ENCODE peak calls at places on chromosome 12, in ten cellular contexts. One of them, this sample, is unnamed.

GRCh38 chr12:108320503-108321293 is 18.4 kb downstream of the CMKLR1 start:
- DNase-seq in endothelial cell of umbilical vein: no peak
- DNase-seq in K562: no peak
- DNase-seq in A549: no peak
- DNase-seq in keratinocyte: no peak
- DNase-seq in PC-3: no peak
- DNase-seq in H9: peak
- DNase-seq in astrocyte: no peak
- DNase-seq in Karpas-422: peak
- DNase-seq in IMR-90: no peak
- DNase-seq in this sample: no peak

GRCh38 chr12:89947437-89948265 is 239.0 kb upstream of the ATP2B1 start:
- DNase-seq in keratinocyte: no peak
- DNase-seq in K562: no peak
- DNase-seq in A549: peak
- DNase-seq in Karpas-422: no peak
- DNase-seq in IMR-90: peak
- DNase-seq in H9: no peak
- DNase-seq in PC-3: peak
- DNase-seq in astrocyte: peak
- DNase-seq in endothelial cell of umbilical vein: peak
- DNase-seq in this sample: peak

GRCh38 chr12:45666452-45667215 is 62.9 kb upstream of the ARID2 start:
- DNase-seq in K562: no peak
- DNase-seq in IMR-90: peak
- DNase-seq in endothelial cell of umbilical vein: no peak
- DNase-seq in Karpas-422: no peak
- DNase-seq in H9: no peak
- DNase-seq in PC-3: no peak
- DNase-seq in A549: no peak
- DNase-seq in astrocyte: no peak
- DNase-seq in keratinocyte: no peak
- DNase-seq in this sample: peak

GRCh38 chr12:128573907-128574306 is 249.9 kb downstream of the SLC15A4 start:
- DNase-seq in Karpas-422: no peak
- DNase-seq in IMR-90: no peak
- DNase-seq in astrocyte: no peak
- DNase-seq in PC-3: no peak
- DNase-seq in A549: no peak
- DNase-seq in keratinocyte: no peak
- DNase-seq in H9: no peak
- DNase-seq in endothelial cell of umbilical vein: no peak
- DNase-seq in K562: no peak
- DNase-seq in this sample: no peak

GRCh38 chr12:1212529-1212928 is 221.5 kb downstream of the ERC1 start:
- DNase-seq in H9: peak
- DNase-seq in PC-3: no peak
- DNase-seq in K562: no peak
- DNase-seq in IMR-90: no peak
- DNase-seq in Karpas-422: no peak
- DNase-seq in endothelial cell of umbilical vein: no peak
- DNase-seq in keratinocyte: no peak
- DNase-seq in A549: no peak
- DNase-seq in astrocyte: no peak
- DNase-seq in this sample: no peak

GRCh38 chr12:468671-469389 is 9.1 kb downstream of the B4GALNT3 start:
- DNase-seq in astrocyte: peak
- DNase-seq in H9: peak
- DNase-seq in IMR-90: peak
- DNase-seq in PC-3: peak
- DNase-seq in keratinocyte: no peak
- DNase-seq in Karpas-422: no peak
- DNase-seq in A549: no peak
- DNase-seq in K562: no peak
- DNase-seq in endothelial cell of umbilical vein: peak
- DNase-seq in this sample: no peak

GRCh38 chr12:43758247-43758727 is 303 bp downstream of the PUS7L start:
- DNase-seq in astrocyte: peak
- DNase-seq in Karpas-422: no peak
- DNase-seq in IMR-90: peak
- DNase-seq in keratinocyte: no peak
- DNase-seq in H9: no peak
- DNase-seq in K562: peak
- DNase-seq in A549: peak
- DNase-seq in PC-3: peak
- DNase-seq in endothelial cell of umbilical vein: no peak
- DNase-seq in this sample: peak

GRCh38 chr12:105334568-105334967 is 4.1 kb downstream of the C12orf75 start:
- DNase-seq in IMR-90: peak
- DNase-seq in K562: no peak
- DNase-seq in A549: no peak
- DNase-seq in keratinocyte: no peak
- DNase-seq in PC-3: peak
- DNase-seq in H9: no peak
- DNase-seq in endothelial cell of umbilical vein: no peak
- DNase-seq in astrocyte: peak
- DNase-seq in Karpas-422: no peak
- DNase-seq in this sample: peak

GRCh38 chr12:78315018-78315417 is 484.3 kb downstream of the NAV3 start:
- DNase-seq in astrocyte: no peak
- DNase-seq in A549: no peak
- DNase-seq in IMR-90: no peak
- DNase-seq in keratinocyte: no peak
- DNase-seq in H9: no peak
- DNase-seq in Karpas-422: no peak
- DNase-seq in PC-3: no peak
- DNase-seq in endothelial cell of umbilical vein: no peak
- DNase-seq in K562: no peak
- DNase-seq in this sample: no peak

GRCh38 chr12:27534060-27534764 is 10.2 kb downstream of the PPFIBP1 start:
- DNase-seq in PC-3: no peak
- DNase-seq in astrocyte: peak
- DNase-seq in IMR-90: no peak
- DNase-seq in Karpas-422: no peak
- DNase-seq in endothelial cell of umbilical vein: no peak
- DNase-seq in K562: no peak
- DNase-seq in A549: no peak
- DNase-seq in keratinocyte: no peak
- DNase-seq in H9: no peak
- DNase-seq in this sample: no peak

GRCh38 chr12:106144847-106145246 is 6.1 kb upstream of the NUAK1 start:
- DNase-seq in IMR-90: peak
- DNase-seq in Karpas-422: no peak
- DNase-seq in endothelial cell of umbilical vein: no peak
- DNase-seq in A549: no peak
- DNase-seq in PC-3: no peak
- DNase-seq in K562: no peak
- DNase-seq in H9: no peak
- DNase-seq in astrocyte: no peak
- DNase-seq in keratinocyte: no peak
- DNase-seq in this sample: peak

GRCh38 chr12:94134226-94134795 is 14.1 kb upstream of the PLXNC1 start:
- DNase-seq in endothelial cell of umbilical vein: peak
- DNase-seq in PC-3: peak
- DNase-seq in K562: peak
- DNase-seq in IMR-90: peak
- DNase-seq in astrocyte: peak
- DNase-seq in H9: no peak
- DNase-seq in keratinocyte: peak
- DNase-seq in A549: peak
- DNase-seq in Karpas-422: peak
- DNase-seq in this sample: peak

GRCh38 chr12:51245476-51246253 is 7.0 kb downstream of the DAZAP2 start:
- DNase-seq in A549: no peak
- DNase-seq in K562: no peak
- DNase-seq in PC-3: no peak
- DNase-seq in endothelial cell of umbilical vein: no peak
- DNase-seq in IMR-90: no peak
- DNase-seq in H9: no peak
- DNase-seq in keratinocyte: no peak
- DNase-seq in Karpas-422: no peak
- DNase-seq in astrocyte: no peak
- DNase-seq in this sample: no peak

GRCh38 chr12:12719496-12719895 is 2.3 kb downstream of the CDKN1B start:
- DNase-seq in IMR-90: no peak
- DNase-seq in keratinocyte: no peak
- DNase-seq in Karpas-422: peak
- DNase-seq in K562: no peak
- DNase-seq in PC-3: peak
- DNase-seq in H9: no peak
- DNase-seq in A549: no peak
- DNase-seq in astrocyte: no peak
- DNase-seq in endothelial cell of umbilical vein: peak
- DNase-seq in this sample: peak

GRCh38 chr12:10618338-10618987 is 5.1 kb upstream of the MAGOHB start:
- DNase-seq in keratinocyte: no peak
- DNase-seq in PC-3: peak
- DNase-seq in Karpas-422: no peak
- DNase-seq in H9: no peak
- DNase-seq in K562: peak
- DNase-seq in endothelial cell of umbilical vein: peak
- DNase-seq in IMR-90: peak
- DNase-seq in astrocyte: peak
- DNase-seq in A549: no peak
- DNase-seq in this sample: peak

GRCh38 chr12:10620078-10620779 is 6.8 kb upstream of the MAGOHB start:
- DNase-seq in Karpas-422: no peak
- DNase-seq in PC-3: no peak
- DNase-seq in astrocyte: no peak
- DNase-seq in IMR-90: no peak
- DNase-seq in H9: no peak
- DNase-seq in K562: no peak
- DNase-seq in keratinocyte: no peak
- DNase-seq in A549: no peak
- DNase-seq in endothelial cell of umbilical vein: no peak
- DNase-seq in this sample: no peak

GRCh38 chr12:10621278-10621677 is 7.9 kb upstream of the MAGOHB start:
- DNase-seq in astrocyte: no peak
- DNase-seq in PC-3: no peak
- DNase-seq in Karpas-422: no peak
- DNase-seq in endothelial cell of umbilical vein: no peak
- DNase-seq in K562: no peak
- DNase-seq in A549: no peak
- DNase-seq in keratinocyte: no peak
- DNase-seq in H9: no peak
- DNase-seq in IMR-90: no peak
- DNase-seq in this sample: no peak

GRCh38 chr12:10615532-10615931 is 2.1 kb upstream of the MAGOHB start:
- DNase-seq in H9: no peak
- DNase-seq in IMR-90: no peak
- DNase-seq in astrocyte: no peak
- DNase-seq in Karpas-422: no peak
- DNase-seq in keratinocyte: no peak
- DNase-seq in PC-3: peak
- DNase-seq in A549: no peak
- DNase-seq in K562: peak
- DNase-seq in endothelial cell of umbilical vein: no peak
- DNase-seq in this sample: no peak

DNA sequence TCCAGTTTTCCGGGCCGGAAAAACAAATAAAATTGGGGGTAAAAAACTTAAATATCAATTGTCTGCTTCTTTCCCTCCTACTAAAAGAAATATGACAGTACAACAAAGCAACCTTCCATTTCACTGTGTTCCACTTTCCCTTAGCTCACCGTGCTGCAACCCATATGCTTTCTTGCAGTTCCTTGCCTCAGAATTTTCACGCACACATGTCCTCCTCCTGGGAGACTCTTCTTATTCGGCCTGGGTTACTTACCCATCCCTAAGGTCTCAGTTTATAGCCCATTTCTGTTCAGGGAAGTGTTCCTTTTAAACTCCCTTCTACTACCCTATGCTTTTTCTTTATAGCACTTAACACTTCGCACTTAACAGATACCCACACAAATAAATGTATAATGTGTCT is 4.5 kb upstream of the MAGOHB start:
- DNase-seq in A549: no peak
- DNase-seq in H9: no peak
- DNase-seq in astrocyte: no peak
- DNase-seq in IMR-90: peak
- DNase-seq in endothelial cell of umbilical vein: no peak
- DNase-seq in Karpas-422: no peak
- DNase-seq in K562: peak
- DNase-seq in PC-3: no peak
- DNase-seq in keratinocyte: no peak
- DNase-seq in this sample: peak
- H3K4me2 ChIP-seq in A549: peak
- H3K4me2 ChIP-seq in H9: no peak
- H3K4me2 ChIP-seq in astrocyte: peak
- H3K4me2 ChIP-seq in IMR-90: no peak
- H3K4me2 ChIP-seq in endothelial cell of umbilical vein: no peak
- H3K4me2 ChIP-seq in Karpas-422: no peak
- H3K4me2 ChIP-seq in K562: peak
- H3K4me2 ChIP-seq in PC-3: peak
- H3K4me2 ChIP-seq in keratinocyte: peak
- H3K4me2 ChIP-seq in this sample: peak

DNA sequence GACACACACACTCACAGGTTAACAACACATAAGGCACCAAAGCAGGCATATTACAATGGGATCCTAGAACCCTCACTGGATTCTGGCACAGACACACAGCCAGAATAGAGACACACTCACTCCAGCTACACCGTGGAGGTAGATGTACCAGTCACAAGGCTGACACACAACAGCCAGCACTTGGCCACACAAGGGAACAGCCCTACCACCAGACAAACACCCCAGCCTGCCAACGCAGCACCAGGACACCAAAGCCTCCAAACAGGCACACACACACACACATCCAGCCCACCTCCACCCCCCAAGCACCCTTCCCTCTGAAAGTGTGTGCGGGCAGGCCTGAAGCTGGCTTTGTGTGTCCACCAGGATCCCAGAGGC is 10.9 kb upstream of the ITGB7 start:
- DNase-seq in IMR-90: peak
- DNase-seq in endothelial cell of umbilical vein: no peak
- DNase-seq in astrocyte: no peak
- DNase-seq in A549: no peak
- DNase-seq in H9: peak
- DNase-seq in K562: no peak
- DNase-seq in PC-3: no peak
- DNase-seq in keratinocyte: no peak
- DNase-seq in Karpas-422: no peak
- DNase-seq in this sample: peak
- H3K4me2 ChIP-seq in IMR-90: peak
- H3K4me2 ChIP-seq in endothelial cell of umbilical vein: no peak
- H3K4me2 ChIP-seq in astrocyte: peak
- H3K4me2 ChIP-seq in A549: peak
- H3K4me2 ChIP-seq in H9: peak
- H3K4me2 ChIP-seq in K562: peak
- H3K4me2 ChIP-seq in PC-3: peak
- H3K4me2 ChIP-seq in keratinocyte: peak
- H3K4me2 ChIP-seq in Karpas-422: no peak
- H3K4me2 ChIP-seq in this sample: peak

GRCh38 chr12:97513921-97514320 is 51.3 kb downstream of the RMST start:
- DNase-seq in Karpas-422: no peak
- DNase-seq in PC-3: no peak
- DNase-seq in K562: no peak
- DNase-seq in IMR-90: no peak
- DNase-seq in keratinocyte: no peak
- DNase-seq in endothelial cell of umbilical vein: no peak
- DNase-seq in H9: no peak
- DNase-seq in A549: no peak
- DNase-seq in astrocyte: no peak
- DNase-seq in this sample: no peak
- H3K4me2 ChIP-seq in Karpas-422: no peak
- H3K4me2 ChIP-seq in PC-3: no peak
- H3K4me2 ChIP-seq in K562: no peak
- H3K4me2 ChIP-seq in IMR-90: no peak
- H3K4me2 ChIP-seq in keratinocyte: no peak
- H3K4me2 ChIP-seq in endothelial cell of umbilical vein: no peak
- H3K4me2 ChIP-seq in H9: no peak
- H3K4me2 ChIP-seq in A549: no peak
- H3K4me2 ChIP-seq in astrocyte: no peak
- H3K4me2 ChIP-seq in this sample: no peak

GRCh38 chr12:49223590-49224369 is 34.9 kb upstream of the TUBA1A start:
- DNase-seq in keratinocyte: no peak
- DNase-seq in PC-3: no peak
- DNase-seq in IMR-90: no peak
- DNase-seq in A549: no peak
- DNase-seq in H9: no peak
- DNase-seq in endothelial cell of umbilical vein: no peak
- DNase-seq in Karpas-422: no peak
- DNase-seq in astrocyte: no peak
- DNase-seq in K562: no peak
- DNase-seq in this sample: no peak
- H3K4me2 ChIP-seq in keratinocyte: no peak
- H3K4me2 ChIP-seq in PC-3: no peak
- H3K4me2 ChIP-seq in IMR-90: no peak
- H3K4me2 ChIP-seq in A549: no peak
- H3K4me2 ChIP-seq in H9: no peak
- H3K4me2 ChIP-seq in endothelial cell of umbilical vein: no peak
- H3K4me2 ChIP-seq in Karpas-422: no peak
- H3K4me2 ChIP-seq in astrocyte: no peak
- H3K4me2 ChIP-seq in K562: no peak
- H3K4me2 ChIP-seq in this sample: no peak